ENCODE peak calls at places on chromosomes 13 and 19, in six cellular contexts. Q is heart right ventricle, I is H1, Y is stomach, N is brain microvascular endothelial cell, W is tibial nerve. A is an unnamed sample.

GRCh38 chr19:18518639-18519038 is 3.2 kb downstream of the ELL start:
- DNase-seq in Q (no peak), I (no peak), Y (no peak), N (no peak), W (no peak), A (no peak)

GRCh38 chr13:71477735-71478134 is 389.3 kb downstream of the DACH1 start:
- DNase-seq in Q (no peak), I (no peak), Y (no peak), N (no peak), W (no peak), A (peak; percentile 8)

GRCh38 chr19:1259206-1259872 is 9.8 kb upstream of the CIRBP start:
- DNase-seq in Q (peak; percentile 88), I (no peak), Y (peak; percentile 72), N (no peak), W (peak; percentile 43), A (peak; percentile 74)

GRCh38 chr13:111491659-111492058 is 171.2 kb downstream of the TEX29 start:
- DNase-seq in Q (no peak), I (no peak), Y (peak; percentile 4), N (no peak), W (no peak), A (no peak)

GRCh38 chr19:29508181-29508580 is 17.6 kb upstream of the VSTM2B start:
- DNase-seq in Q (no peak), I (no peak), Y (no peak), N (no peak), W (no peak), A (no peak)

GRCh38 chr13:34172048-34172447 is 354.1 kb downstream of the RFC3 start:
- DNase-seq in Q (no peak), I (no peak), Y (no peak), N (no peak), W (no peak), A (no peak)

GRCh38 chr13:98503175-98504028 is 73.5 kb downstream of the STK24 start:
- DNase-seq in Q (no peak), I (no peak), Y (no peak), N (no peak), W (no peak), A (no peak)

GRCh38 chr19:507286-508203 is at the start of gene TPGS1:
- DNase-seq in Q (peak; percentile 73), I (peak; percentile 93), Y (peak; percentile 78), N (peak; percentile 51), W (peak; percentile 51), A (peak; percentile 77)

GRCh38 chr19:4676955-4677731 is 7.0 kb upstream of the MYDGF start:
- DNase-seq in Q (peak; percentile 43), I (peak; percentile 91), Y (peak; percentile 56), N (peak; percentile 35), W (no peak), A (peak; percentile 53)

GRCh38 chr19:13984186-13984585 is 21.9 kb downstream of the RFX1 start:
- DNase-seq in Q (no peak), I (no peak), Y (no peak), N (no peak), W (no peak), A (no peak)

GRCh38 chr19:41968751-41969150 is 9.6 kb upstream of the RABAC1 start:
- DNase-seq in Q (no peak), I (no peak), Y (no peak), N (no peak), W (no peak), A (no peak)

GRCh38 chr19:38774181-38774950 is 1.0 kb upstream of the LGALS7 start:
- DNase-seq in Q (no peak), I (no peak), Y (no peak), N (no peak), W (no peak), A (no peak)

GRCh38 chr19:33819496-33819874 is 22.8 kb downstream of the KCTD15 start:
- DNase-seq in Q (no peak), I (no peak), Y (no peak), N (no peak), W (no peak), A (no peak)

DNA sequence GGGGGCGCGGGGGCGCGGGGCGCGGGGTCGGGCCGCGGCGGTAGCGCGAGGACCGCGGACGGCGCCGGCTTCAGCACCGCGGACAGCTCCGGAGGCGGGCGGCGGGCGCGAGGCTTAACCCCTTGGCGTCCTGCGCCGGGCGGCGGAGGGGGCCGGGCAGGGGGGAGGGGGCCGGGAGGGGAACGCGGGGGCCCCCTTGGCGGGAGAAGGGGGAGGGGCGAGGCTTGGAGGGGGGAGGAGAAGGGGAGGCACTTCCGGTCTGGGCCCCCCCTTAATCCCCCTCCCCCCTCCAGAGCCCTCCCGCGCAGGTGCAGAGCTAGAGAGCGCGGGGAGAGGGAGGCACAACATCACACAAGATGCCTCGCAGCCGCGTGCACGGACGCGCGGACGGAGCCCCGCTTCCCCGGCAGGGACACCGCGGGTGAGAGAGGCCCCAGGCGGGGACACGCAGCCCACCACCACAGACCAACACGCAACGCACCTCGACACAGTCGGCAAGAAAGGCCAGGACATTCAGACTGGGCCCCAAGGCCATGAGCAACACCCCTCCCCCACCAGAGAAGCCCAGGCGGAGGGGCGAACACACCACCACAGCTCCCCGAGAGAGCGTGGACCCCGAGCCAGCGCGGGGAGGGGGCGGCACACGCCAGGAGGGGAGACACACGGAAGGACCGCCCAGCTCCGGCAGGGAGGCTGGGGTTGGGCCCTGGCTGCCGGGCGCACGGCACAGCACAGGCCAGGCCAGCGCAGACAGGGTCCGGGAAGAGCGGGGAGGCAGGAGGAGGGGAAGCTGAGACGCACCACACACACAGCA is 24.1 kb downstream of the SHANK1 start:
- DNase-seq in Q (no peak), I (peak; percentile 82), Y (no peak), N (no peak), W (no peak), A (no peak)
- TF ChIP-seq CTCF in Q (no peak), I (no peak), Y (no peak), N (no peak), W (no peak), A (no peak)

DNA sequence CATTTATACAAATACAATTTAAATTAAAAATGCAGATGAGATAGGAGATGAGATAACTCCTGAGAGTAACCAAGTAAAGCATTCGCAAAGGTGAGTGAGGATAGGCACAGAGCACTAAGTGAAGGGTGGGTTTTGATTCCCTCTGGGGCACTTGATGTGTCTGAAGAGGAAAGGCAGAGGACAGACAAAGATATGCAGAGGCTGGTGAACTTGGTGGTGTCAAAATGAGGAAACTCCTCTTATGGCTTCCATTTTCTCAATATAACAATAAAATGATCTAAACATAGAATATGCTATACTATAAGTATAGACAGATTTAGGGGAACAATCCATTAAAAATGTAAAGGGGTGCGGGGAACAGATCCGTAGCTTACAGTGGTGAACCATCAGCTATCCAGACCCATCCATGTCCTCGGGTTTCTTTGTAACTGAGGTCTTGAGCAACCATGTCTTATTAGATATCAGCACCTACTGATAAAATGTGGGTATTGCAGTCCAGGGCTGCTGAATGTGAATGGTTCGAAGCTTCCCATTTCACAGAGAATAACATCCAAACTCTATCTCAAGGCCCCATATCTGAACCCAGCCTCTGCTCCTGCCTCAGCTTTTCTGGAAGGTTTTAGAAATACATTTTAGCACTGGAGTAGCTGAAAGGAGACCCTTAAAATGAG is 73.9 kb upstream of the SLC10A2 start:
- DNase-seq in Q (no peak), I (no peak), Y (no peak), N (peak; percentile 33), W (no peak), A (peak; percentile 50)
- TF ChIP-seq CTCF in Q (peak; percentile 52), I (peak; percentile 83), Y (peak; percentile 20), N (peak; percentile 43), W (peak; percentile 61), A (peak; percentile 41)

DNA sequence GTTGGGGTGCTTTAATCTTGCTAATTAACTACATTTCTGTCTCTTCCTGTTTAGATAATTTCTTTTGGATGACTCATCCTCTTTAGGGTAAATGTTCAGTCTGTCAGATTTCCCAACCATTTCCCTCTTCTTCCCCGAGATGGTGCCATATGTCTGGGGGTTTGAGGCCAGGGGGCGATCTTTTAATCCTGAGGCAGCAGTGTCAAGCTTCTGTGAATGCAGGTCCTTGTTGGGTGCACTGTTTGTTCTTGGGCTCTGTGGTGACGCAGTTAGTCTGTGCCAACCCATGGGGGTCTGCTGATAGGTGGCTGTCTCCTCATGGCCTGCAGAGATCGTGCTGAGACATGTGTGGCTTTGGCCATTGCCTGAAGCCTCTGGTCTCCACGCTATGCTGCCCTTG is 420.4 kb downstream of the NDFIP2 start:
- DNase-seq in Q (no peak), I (no peak), Y (no peak), N (peak; percentile 1), W (no peak), A (peak; percentile 46)
- TF ChIP-seq CTCF in Q (no peak), I (peak; percentile 16), Y (no peak), N (peak; percentile 31), W (no peak), A (no peak)

DNA sequence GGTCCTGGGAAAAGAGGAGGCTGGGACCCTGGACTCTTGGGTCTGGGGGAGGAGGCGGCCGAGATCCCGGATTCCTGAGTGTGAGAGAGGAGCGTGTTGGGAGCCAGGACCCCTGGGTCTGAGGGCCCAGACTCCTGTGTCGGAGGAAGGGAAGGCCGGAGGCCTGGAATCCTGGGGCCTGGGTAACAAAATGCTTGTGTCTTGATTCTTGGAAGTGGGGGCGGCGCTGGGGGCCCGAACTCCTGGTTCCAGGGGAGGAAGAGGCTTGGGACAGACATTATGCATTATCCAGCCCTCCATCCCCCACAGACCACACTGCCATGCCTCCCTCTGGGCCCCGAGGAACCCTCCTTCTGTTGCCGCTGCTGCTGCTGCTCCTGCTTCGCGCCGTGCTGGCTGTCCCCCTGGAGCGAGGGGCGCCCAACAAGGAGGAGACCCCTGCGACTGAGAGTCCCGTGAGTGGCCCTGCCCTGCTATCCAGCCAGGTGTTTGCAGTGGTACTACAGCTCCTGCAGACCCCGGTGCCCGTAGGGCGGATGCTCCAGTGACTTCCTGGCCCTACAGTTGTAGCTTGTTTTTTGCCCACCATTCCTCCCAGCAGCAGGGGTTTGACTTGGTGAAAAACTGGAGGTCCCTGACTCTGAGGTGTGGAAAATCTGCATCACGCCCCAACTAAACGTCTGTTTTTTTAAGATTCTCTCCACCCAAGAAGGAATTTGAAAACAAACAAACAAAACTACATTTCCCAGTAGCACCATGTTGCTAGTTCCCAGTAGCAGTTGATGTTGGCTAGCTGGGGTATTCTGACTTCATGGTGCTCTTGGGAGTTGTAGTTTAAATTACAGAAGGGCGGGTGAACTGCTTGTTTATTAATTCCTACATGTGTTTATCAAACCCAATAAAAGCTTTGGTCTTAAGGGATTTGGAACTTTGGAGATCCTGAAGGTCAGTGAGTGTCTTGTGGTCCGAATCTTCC is 653 bp downstream of the NUCB1 start:
- DNase-seq in Q (no peak), I (no peak), Y (no peak), N (no peak), W (no peak), A (no peak)
- TF ChIP-seq CTCF in Q (no peak), I (no peak), Y (no peak), N (no peak), W (no peak), A (no peak)

A was measured in MCF 10A.